ENCODE peak calls at places on chromosomes 13 and 19, in six cellular contexts. One of them, this sample, is unnamed. For H3K4me1 and H3K9me3, the result is how much of the 10 kb centered on the place peaks cover.

GRCh38 chr19:16376649-16377048 is 52.0 kb downstream of the KLF2 start:
- DNase-seq in A549: peak
- DNase-seq in heart left ventricle: no peak
- DNase-seq in endodermal cell: peak
- DNase-seq in neural progenitor cell: peak
- DNase-seq in tibial artery: no peak
- DNase-seq in this sample: no peak

GRCh38 chr13:32811297-32811800 is 204.9 kb upstream of the KL start:
- DNase-seq in A549: no peak
- DNase-seq in heart left ventricle: no peak
- DNase-seq in endodermal cell: no peak
- DNase-seq in neural progenitor cell: peak
- DNase-seq in tibial artery: no peak
- DNase-seq in this sample: peak

GRCh38 chr13:96994030-96994848 is at the start of gene OXGR1:
- DNase-seq in A549: no peak
- DNase-seq in heart left ventricle: no peak
- DNase-seq in endodermal cell: peak
- DNase-seq in neural progenitor cell: peak
- DNase-seq in tibial artery: no peak
- DNase-seq in this sample: peak

GRCh38 chr13:24644051-24644450 is 36.2 kb upstream of the ATP12A start:
- DNase-seq in A549: no peak
- DNase-seq in heart left ventricle: no peak
- DNase-seq in endodermal cell: no peak
- DNase-seq in neural progenitor cell: no peak
- DNase-seq in tibial artery: no peak
- DNase-seq in this sample: no peak

GRCh38 chr19:6730153-6730804 is 7.1 kb downstream of the GPR108 start:
- DNase-seq in A549: peak
- DNase-seq in heart left ventricle: no peak
- DNase-seq in endodermal cell: peak
- DNase-seq in neural progenitor cell: peak
- DNase-seq in tibial artery: no peak
- DNase-seq in this sample: peak

GRCh38 chr19:7497292-7497691 is 8.5 kb upstream of the PEX11G start:
- DNase-seq in A549: no peak
- DNase-seq in heart left ventricle: no peak
- DNase-seq in endodermal cell: peak
- DNase-seq in neural progenitor cell: peak
- DNase-seq in tibial artery: no peak
- DNase-seq in this sample: no peak

GRCh38 chr13:31530883-31531282 is 208.4 kb upstream of the RXFP2 start:
- DNase-seq in A549: no peak
- DNase-seq in heart left ventricle: no peak
- DNase-seq in endodermal cell: no peak
- DNase-seq in neural progenitor cell: no peak
- DNase-seq in tibial artery: no peak
- DNase-seq in this sample: no peak

GRCh38 chr19:3692141-3693029 is 7.9 kb downstream of the PIP5K1C start:
- DNase-seq in A549: no peak
- DNase-seq in heart left ventricle: no peak
- DNase-seq in endodermal cell: peak
- DNase-seq in neural progenitor cell: no peak
- DNase-seq in tibial artery: no peak
- DNase-seq in this sample: no peak

GRCh38 chr19:40312533-40312932 is 27.4 kb upstream of the AKT2 start:
- DNase-seq in A549: no peak
- DNase-seq in heart left ventricle: no peak
- DNase-seq in endodermal cell: no peak
- DNase-seq in neural progenitor cell: peak
- DNase-seq in tibial artery: no peak
- DNase-seq in this sample: no peak

GRCh38 chr19:13758795-13759194 is 5.5 kb upstream of the MRI1 start:
- DNase-seq in A549: no peak
- DNase-seq in heart left ventricle: no peak
- DNase-seq in endodermal cell: no peak
- DNase-seq in neural progenitor cell: no peak
- DNase-seq in tibial artery: no peak
- DNase-seq in this sample: no peak

GRCh38 chr19:45160870-45161714 is at the start of gene NKPD1:
- DNase-seq in A549: no peak
- DNase-seq in heart left ventricle: no peak
- DNase-seq in endodermal cell: peak
- DNase-seq in neural progenitor cell: no peak
- DNase-seq in tibial artery: no peak
- DNase-seq in this sample: peak
- H3K4me1 ChIP-seq in A549: under half
- H3K4me1 ChIP-seq in heart left ventricle: under half
- H3K4me1 ChIP-seq in endodermal cell: under half
- H3K4me1 ChIP-seq in neural progenitor cell: under half
- H3K4me1 ChIP-seq in tibial artery: under half
- H3K4me1 ChIP-seq in this sample: under half

GRCh38 chr19:27580906-27581305 is 1632.0 kb downstream of the UQCRFS1 start:
- DNase-seq in A549: no peak
- DNase-seq in heart left ventricle: no peak
- DNase-seq in endodermal cell: no peak
- DNase-seq in neural progenitor cell: no peak
- DNase-seq in tibial artery: no peak
- DNase-seq in this sample: no peak
- H3K9me3 ChIP-seq in A549: under half
- H3K9me3 ChIP-seq in heart left ventricle: under half
- H3K9me3 ChIP-seq in endodermal cell: half or more
- H3K9me3 ChIP-seq in neural progenitor cell: under half
- H3K9me3 ChIP-seq in tibial artery: under half
- H3K9me3 ChIP-seq in this sample: half or more

DNA sequence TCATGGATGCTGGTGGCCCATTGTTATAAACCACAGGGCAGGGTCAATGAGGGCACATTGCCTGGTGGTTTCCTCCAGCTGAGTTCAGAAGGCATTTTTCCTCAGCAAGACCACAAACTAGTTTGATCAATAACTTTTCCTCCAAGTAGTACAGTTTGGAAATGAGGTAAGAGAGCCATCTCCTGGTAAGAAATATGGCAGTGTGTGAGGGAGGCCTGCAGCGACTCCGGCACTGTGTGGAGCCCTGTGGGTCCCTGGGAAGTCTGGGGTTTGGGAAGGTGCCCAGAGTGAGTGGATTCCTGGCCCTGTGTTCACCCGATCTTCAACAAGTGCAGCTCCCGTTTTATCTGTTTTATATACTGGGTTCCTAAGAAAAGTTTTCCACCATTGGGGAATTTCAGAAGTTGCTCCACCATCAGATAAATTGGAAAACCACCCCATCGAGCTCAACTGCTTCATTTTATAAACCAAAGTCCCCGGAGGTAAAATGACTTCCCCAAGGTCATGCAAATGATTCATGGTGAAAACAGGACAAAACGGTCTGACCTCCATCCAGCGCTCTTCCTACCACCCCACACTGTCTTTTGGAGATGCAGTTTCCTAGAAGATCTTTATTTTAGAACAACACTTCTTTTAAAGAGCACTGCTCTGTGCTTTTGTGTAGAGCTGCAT is 148.4 kb downstream of the KATNAL1 start:
- DNase-seq in A549: no peak
- DNase-seq in heart left ventricle: no peak
- DNase-seq in endodermal cell: no peak
- DNase-seq in neural progenitor cell: no peak
- DNase-seq in tibial artery: no peak
- DNase-seq in this sample: no peak
- TF ChIP-seq CTCF in A549: peak
- TF ChIP-seq CTCF in heart left ventricle: peak
- TF ChIP-seq CTCF in endodermal cell: peak
- TF ChIP-seq CTCF in neural progenitor cell: no peak
- TF ChIP-seq CTCF in tibial artery: peak
- TF ChIP-seq CTCF in this sample: no peak

DNA sequence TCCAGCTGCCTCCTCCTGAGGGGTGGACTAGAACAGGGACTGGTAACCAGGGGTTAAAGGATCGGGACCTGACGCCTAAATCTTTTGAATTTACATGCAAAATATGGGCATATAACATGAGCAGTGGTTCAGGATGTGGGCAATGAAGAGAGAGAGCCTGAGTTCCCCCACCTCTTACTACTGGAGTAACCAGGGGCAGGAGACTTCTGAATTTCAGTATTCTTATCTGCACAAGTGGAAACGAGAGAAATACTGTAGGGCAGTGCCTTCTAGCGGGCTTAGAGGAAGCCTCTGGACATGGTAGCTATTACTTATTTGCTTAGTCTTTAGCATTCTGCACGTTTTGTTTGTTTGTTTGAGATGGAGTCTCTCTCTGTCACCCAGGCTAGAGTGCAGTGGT is 26.3 kb downstream of the BCAT2 start:
- DNase-seq in A549: no peak
- DNase-seq in heart left ventricle: no peak
- DNase-seq in endodermal cell: no peak
- DNase-seq in neural progenitor cell: no peak
- DNase-seq in tibial artery: no peak
- DNase-seq in this sample: no peak
- H3K4me1 ChIP-seq in A549: under half
- H3K4me1 ChIP-seq in heart left ventricle: under half
- H3K4me1 ChIP-seq in endodermal cell: under half
- H3K4me1 ChIP-seq in neural progenitor cell: under half
- H3K4me1 ChIP-seq in tibial artery: under half
- H3K4me1 ChIP-seq in this sample: under half

GRCh38 chr19:56933014-56933705 is 92.6 kb upstream of the PEG3 start:
- DNase-seq in A549: no peak
- DNase-seq in heart left ventricle: no peak
- DNase-seq in endodermal cell: no peak
- DNase-seq in neural progenitor cell: no peak
- DNase-seq in tibial artery: no peak
- DNase-seq in this sample: no peak

GRCh38 chr19:56930647-56931592 is 90.4 kb upstream of the PEG3 start:
- DNase-seq in A549: no peak
- DNase-seq in heart left ventricle: no peak
- DNase-seq in endodermal cell: no peak
- DNase-seq in neural progenitor cell: no peak
- DNase-seq in tibial artery: no peak
- DNase-seq in this sample: no peak

GRCh38 chr19:56927791-56928207 is 87.3 kb upstream of the PEG3 start:
- DNase-seq in A549: no peak
- DNase-seq in heart left ventricle: no peak
- DNase-seq in endodermal cell: no peak
- DNase-seq in neural progenitor cell: no peak
- DNase-seq in tibial artery: no peak
- DNase-seq in this sample: no peak

GRCh38 chr19:56927294-56927693 is 86.8 kb upstream of the PEG3 start:
- DNase-seq in A549: no peak
- DNase-seq in heart left ventricle: no peak
- DNase-seq in endodermal cell: no peak
- DNase-seq in neural progenitor cell: no peak
- DNase-seq in tibial artery: no peak
- DNase-seq in this sample: no peak
- H3K9me3 ChIP-seq in A549: half or more
- H3K9me3 ChIP-seq in heart left ventricle: under half
- H3K9me3 ChIP-seq in endodermal cell: half or more
- H3K9me3 ChIP-seq in neural progenitor cell: under half
- H3K9me3 ChIP-seq in tibial artery: under half
- H3K9me3 ChIP-seq in this sample: half or more